ENCODE peak calls at places on chromosomes 7 and 10, in four cellular contexts. V, Y, U and N are unnamed samples.
A peak's percentile ranks its signal among the peaks of the same experiment; 100 is the strongest.

GRCh38 chr10:55500931-55501559 is 700.0 kb upstream of the PCDH15 start:
- DNase-seq in V (no peak), Y (peak; percentile 69), U (peak; percentile 82), N (peak; percentile 68)

GRCh38 chr7:85237721-85238120 is 50.9 kb upstream of the SEMA3D start:
- DNase-seq in V (peak; percentile 91), Y (no peak), U (no peak), N (no peak)

GRCh38 chr10:14126697-14127440 is 203.9 kb downstream of the FRMD4A start:
- DNase-seq in V (peak; percentile 67), Y (no peak), U (no peak), N (no peak)

GRCh38 chr10:119903946-119904666 is 11.6 kb downstream of the SEC23IP start:
- DNase-seq in V (no peak), Y (no peak), U (no peak), N (no peak)

GRCh38 chr7:41867639-41868038 is 164.7 kb upstream of the INHBA start:
- DNase-seq in V (peak; percentile 33), Y (no peak), U (no peak), N (no peak)

GRCh38 chr10:126433351-126433750 is 45.1 kb upstream of the ADAM12 start:
- DNase-seq in V (peak; percentile 13), Y (no peak), U (no peak), N (no peak)

GRCh38 chr10:80900661-80901060 is 363.0 kb downstream of the SH2D4B start:
- DNase-seq in V (no peak), Y (no peak), U (no peak), N (no peak)

GRCh38 chr7:14691597-14692203 is 210.9 kb downstream of the DGKB start:
- DNase-seq in V (peak; percentile 30), Y (peak; percentile 75), U (peak; percentile 44), N (peak; percentile 36)

GRCh38 chr7:42097756-42098155 is 139.3 kb downstream of the GLI3 start:
- DNase-seq in V (peak; percentile 89), Y (no peak), U (peak; percentile 61), N (no peak)

GRCh38 chr10:109695988-109696387 is 227.3 kb downstream of the XPNPEP1 start:
- DNase-seq in V (no peak), Y (no peak), U (no peak), N (no peak)

GRCh38 chr10:2955064-2955463 is 112.3 kb upstream of the PFKP start:
- DNase-seq in V (no peak), Y (no peak), U (no peak), N (no peak)

GRCh38 chr7:156380261-156380660 is 260.3 kb upstream of the RNF32 start:
- DNase-seq in V (no peak), Y (no peak), U (no peak), N (no peak)

GRCh38 chr10:59881640-59882039 is 24.7 kb downstream of the CCDC6 start:
- DNase-seq in V (no peak), Y (no peak), U (no peak), N (no peak)

GRCh38 chr7:21135437-21135836 is 292.4 kb upstream of the SP4 start:
- DNase-seq in V (no peak), Y (no peak), U (no peak), N (no peak)

GRCh38 chr7:15795371-15795770 is 108.9 kb upstream of the MEOX2 start:
- DNase-seq in V (no peak), Y (no peak), U (no peak), N (no peak)

GRCh38 chr7:109638321-109638720 is 1068.6 kb downstream of the DNAJB9 start:
- DNase-seq in V (no peak), Y (no peak), U (no peak), N (no peak)

GRCh38 chr10:28533571-28534304 is 820 bp downstream of the WAC start:
- DNase-seq in V (peak; percentile 26), Y (peak; percentile 65), U (peak; percentile 65), N (peak; percentile 50)

GRCh38 chr10:63711361-63711760 is 190.2 kb downstream of the REEP3 start:
- DNase-seq in V (no peak), Y (no peak), U (peak; percentile 90), N (no peak)

GRCh38 chr10:90718185-90718584 is 139.7 kb downstream of the HTR7 start:
- DNase-seq in V (no peak), Y (no peak), U (no peak), N (no peak)

GRCh38 chr10:11682267-11682683 is 59.9 kb upstream of the ECHDC3 start:
- DNase-seq in V (no peak), Y (no peak), U (no peak), N (no peak)

GRCh38 chr7:152579070-152579469 is 96.9 kb downstream of the XRCC2 start:
- DNase-seq in V (no peak), Y (no peak), U (no peak), N (no peak)

GRCh38 chr7:69932034-69932628 is 333.9 kb downstream of the AUTS2 start:
- DNase-seq in V (peak; percentile 4), Y (no peak), U (peak; percentile 47), N (no peak)

GRCh38 chr7:47669178-47669878 is 87.4 kb upstream of the TNS3 start:
- DNase-seq in V (peak; percentile 96), Y (no peak), U (peak; percentile 40), N (no peak)

GRCh38 chr10:61780732-61781131 is 118.0 kb downstream of the CABCOCO1 start:
- DNase-seq in V (no peak), Y (no peak), U (no peak), N (no peak)

GRCh38 chr7:130960208-130960988 is 226.4 kb upstream of the KLF14 start:
- DNase-seq in V (peak; percentile 99), Y (no peak), U (peak; percentile 37), N (no peak)

DNA sequence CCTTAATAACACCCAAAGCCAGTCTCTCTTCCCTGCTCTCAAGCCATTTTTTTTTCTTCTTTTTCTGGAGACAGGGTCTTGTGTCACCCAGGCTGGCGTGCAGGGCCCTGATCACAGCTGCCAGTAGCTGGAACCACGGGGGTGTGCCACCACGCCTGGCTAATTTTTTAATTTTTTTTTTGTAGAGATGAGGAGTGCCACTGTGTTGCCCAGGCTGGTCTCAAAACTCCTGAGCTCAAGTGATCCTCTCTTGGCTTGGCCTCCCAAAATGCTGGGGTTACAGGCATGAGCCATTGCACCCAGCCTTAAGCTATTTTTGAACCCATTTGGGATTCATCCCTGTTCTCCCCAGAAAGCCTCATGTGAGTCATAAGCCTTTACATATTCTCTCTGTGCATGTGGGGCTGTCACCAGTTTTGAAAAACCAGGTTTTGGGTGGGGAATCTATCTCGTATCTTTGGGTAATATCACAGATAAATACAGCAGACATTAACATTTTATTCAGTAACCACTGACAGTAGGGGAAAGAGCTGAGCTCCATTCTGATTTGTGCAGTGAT is 15.5 kb downstream of the ZNF487 start:
- DNase-seq in V (no peak), Y (no peak), U (no peak), N (no peak)
- H3K56ac ChIP-seq in V (no peak overlapping the region), Y (no peak overlapping the region), U (no peak overlapping the region), N (no peak overlapping the region)

GRCh38 chr7:2487586-2488271 is 11.5 kb upstream of the GRIFIN start:
- DNase-seq in V (no peak), Y (no peak), U (no peak), N (no peak)
- H2BK120ac ChIP-seq in V (no peak overlapping the region), Y (no peak overlapping the region), U (no peak overlapping the region), N (no peak overlapping the region)

DNA sequence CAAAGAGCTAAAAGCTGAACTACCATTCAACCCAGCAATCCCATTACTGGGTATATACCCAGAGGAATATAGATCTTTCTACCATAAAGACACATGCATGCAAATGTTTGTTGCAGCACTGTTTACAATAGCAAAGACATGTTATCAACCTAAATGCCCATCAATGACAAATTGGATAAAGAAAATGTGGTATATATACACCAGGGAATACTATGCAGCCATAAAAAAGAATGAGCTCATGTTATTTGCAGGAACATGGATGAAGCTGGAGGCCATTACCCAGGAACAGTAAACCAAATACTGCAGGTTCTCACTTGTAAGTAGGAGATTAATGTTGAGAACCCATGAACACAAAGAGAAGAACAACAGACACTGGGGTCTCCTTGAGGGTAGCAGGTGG is 1295.1 kb downstream of the TYW1 start:
- DNase-seq in V (no peak), Y (no peak), U (no peak), N (no peak)
- H3K56ac ChIP-seq in V (no peak overlapping the region), Y (no peak overlapping the region), U (no peak overlapping the region), N (no peak overlapping the region)

GRCh38 chr10:111077715-111078504 is 1.1 kb downstream of the ADRA2A start:
- DNase-seq in V (no peak), Y (peak; percentile 66), U (no peak), N (peak; percentile 46)

GRCh38 chr10:111078505-111079185 is 1.8 kb downstream of the ADRA2A start:
- DNase-seq in V (no peak), Y (peak; percentile 54), U (no peak), N (peak; percentile 43)

GRCh38 chr10:111075577-111076185 is 1.1 kb upstream of the ADRA2A start:
- DNase-seq in V (no peak), Y (no peak), U (no peak), N (no peak)

GRCh38 chr10:111076191-111076681 is 593 bp upstream of the ADRA2A start:
- DNase-seq in V (peak; percentile 27), Y (peak; percentile 96), U (peak; percentile 85), N (peak; percentile 91)

DNA sequence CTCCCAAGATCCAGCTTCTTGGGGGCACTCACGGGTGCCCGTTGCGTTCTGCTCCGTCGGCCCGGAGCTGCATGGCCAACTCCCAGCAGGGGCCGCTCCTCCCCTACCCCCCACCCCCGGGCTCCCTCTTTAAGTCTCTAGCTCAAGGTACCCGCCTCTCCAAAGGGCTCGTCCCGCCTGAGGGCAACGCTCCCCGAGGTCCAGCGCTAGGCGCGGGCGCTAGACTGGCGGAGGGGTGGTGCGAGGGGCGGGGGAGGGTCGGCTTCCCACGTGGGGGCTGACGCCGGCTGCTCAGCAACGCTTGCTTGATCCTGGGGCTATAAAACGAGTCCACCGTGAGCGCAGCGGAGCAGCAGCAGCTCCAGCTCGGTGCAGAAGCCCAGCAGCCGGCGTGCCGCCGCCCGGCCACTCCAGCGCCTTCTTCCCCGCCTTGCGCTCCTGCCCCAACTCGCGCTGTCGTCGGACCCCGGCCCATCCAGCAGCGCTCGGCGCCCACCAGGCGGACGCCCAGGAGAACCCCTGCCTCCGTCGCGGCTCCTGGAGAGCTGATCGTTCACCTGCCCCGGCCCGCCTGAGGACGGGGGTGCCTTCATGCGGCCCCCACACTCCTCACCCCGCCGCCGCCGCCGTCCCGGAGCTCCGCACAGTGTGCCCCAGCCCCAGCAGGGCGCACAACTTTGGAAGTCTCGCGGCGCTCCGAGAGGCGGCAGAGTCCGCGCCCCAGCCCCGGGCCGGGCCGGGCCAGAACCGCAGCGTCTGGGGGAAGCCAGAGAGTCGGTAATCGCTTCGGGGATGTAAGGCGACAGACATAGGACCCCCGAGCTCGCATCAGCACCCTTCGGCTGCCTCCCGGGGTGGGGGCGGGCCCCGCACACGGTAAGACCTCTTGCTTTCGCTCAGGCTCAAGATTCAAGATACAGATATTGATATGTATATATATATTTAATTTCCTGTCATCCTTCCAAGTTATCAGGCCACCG is at the start of gene ADRA2A:
- DNase-seq in V (peak; percentile 15), Y (peak; percentile 79), U (peak; percentile 80), N (peak; percentile 79)
- H2BK120ac ChIP-seq in V (no peak within 1 kb of the TSS), Y (no peak within 1 kb of the TSS), U (no peak within 1 kb of the TSS), N (no peak within 1 kb of the TSS)

DNA sequence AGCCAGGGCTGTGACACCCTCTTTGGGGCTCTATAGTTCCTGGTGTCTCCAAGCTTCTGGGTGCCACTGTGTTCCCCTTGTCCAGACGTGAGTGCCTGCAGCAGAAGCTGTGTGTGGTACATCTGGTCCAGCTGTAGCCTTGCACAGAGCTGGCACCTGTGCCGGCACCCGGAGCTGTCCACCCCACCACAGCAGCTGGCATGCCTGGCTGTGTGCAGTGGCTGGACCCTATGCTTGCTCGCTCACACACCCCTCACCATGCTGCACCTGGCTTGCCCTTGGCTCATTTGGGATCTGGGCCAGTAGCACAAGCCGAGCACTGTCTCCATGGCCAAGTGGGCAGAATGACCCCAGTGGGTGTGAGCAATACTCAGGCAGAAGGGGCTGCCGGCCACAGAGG is 10.6 kb downstream of the DNAJB9 start:
- DNase-seq in V (no peak), Y (no peak), U (no peak), N (no peak)
- H3K56ac ChIP-seq in V (no peak overlapping the region), Y (no peak overlapping the region), U (no peak overlapping the region), N (no peak overlapping the region)